ENCODE peak calls at places on chromosomes 4 and X, in nine cellular contexts. V is activated CD8-positive, alpha-beta memory T cell treated with anti-CD3 and anti-CD28 coated beads for 48 hours; F is NB4; C is activated CD4-positive, alpha-beta T cell treated with anti-CD3 and anti-CD28 coated beads, Interleukin-2, amount 50 U/mL, for 1 hour; E is transverse colon; K is endothelial cell of umbilical vein; X is DMS153; H is sigmoid colon; R is left ventricle myocardium inferior. Q is an unnamed sample.

GRCh38 chr4:139857021-139857420 is 191.4 kb downstream of the MGST2 start:
- DNase-seq in H (no peak), K (peak), C (no peak), V (no peak), F (peak), R (no peak), X (peak), E (no peak), Q (peak)

GRCh38 chr4:139175647-139176298 is 1.2 kb downstream of the ELF2 start:
- DNase-seq in V (no peak), K (no peak), X (no peak), E (no peak), H (no peak), C (no peak), R (no peak), F (no peak), Q (no peak)

GRCh38 chr4:2797545-2798305 is 4.8 kb downstream of the SH3BP2 start:
- DNase-seq in E (no peak), R (no peak), X (no peak), H (peak), C (peak), F (peak), V (no peak), K (no peak), Q (no peak)

GRCh38 chr4:48237996-48238645 is 31.5 kb downstream of the TEC start:
- DNase-seq in K (peak), V (no peak), C (no peak), R (no peak), E (no peak), F (no peak), H (no peak), X (no peak), Q (no peak)

GRCh38 chr4:183591301-183591700 is 67.7 kb downstream of the RWDD4 start:
- DNase-seq in V (no peak), C (no peak), E (no peak), K (no peak), X (no peak), H (no peak), F (no peak), R (no peak), Q (no peak)

GRCh38 chr4:8076023-8076422 is 82.6 kb downstream of the ABLIM2 start:
- DNase-seq in V (no peak), E (no peak), C (no peak), H (no peak), F (no peak), X (no peak), R (no peak), K (no peak), Q (no peak)

GRCh38 chrX:123685273-123685672 is 47.6 kb downstream of the THOC2 start:
- DNase-seq in H (no peak), K (no peak), R (no peak), V (no peak), X (no peak), C (no peak), E (no peak), F (peak), Q (no peak)

GRCh38 chr4:62526671-62527070 is 1326.5 kb downstream of the ADGRL3 start:
- DNase-seq in X (no peak), F (no peak), V (no peak), R (no peak), K (no peak), H (no peak), C (no peak), E (no peak), Q (no peak)

GRCh38 chr4:115076691-115077090 is 36.7 kb downstream of the NDST4 start:
- DNase-seq in X (no peak), K (no peak), H (no peak), V (no peak), C (no peak), R (no peak), E (no peak), F (no peak), Q (no peak)

GRCh38 chrX:139113682-139114081 is 402.2 kb upstream of the FGF13 start:
- DNase-seq in H (no peak), V (no peak), E (no peak), X (peak), R (no peak), F (peak), K (no peak), C (no peak), Q (no peak)

Q was measured in NCI-H748 treated with DMSO at 0.1 percent for 48 hours.